ENCODE peak calls at places on chromosomes 13 and 19, in ten cellular contexts. One of them, this sample, is unnamed.

GRCh38 chr13:33299626-33300025 is 14.1 kb upstream of the STARD13 start:
- DNase-seq in stimulated activated effector memory CD8-positive, alpha-beta T cell treated with anti-CD3 and anti-CD28 coated beads, Interleukin-12 subunit alpha, Interleukin-12 subunit beta, amount 100 ng/mL, for 72 hours: no peak
- DNase-seq in astrocyte of the spinal cord: no peak
- DNase-seq in HCT116: no peak
- DNase-seq in non-pigmented ciliary epithelial cell: no peak
- DNase-seq in transverse colon: no peak
- DNase-seq in lower lobe of right lung: no peak
- DNase-seq in glutamatergic neuron: no peak
- DNase-seq in RWPE1: no peak
- DNase-seq in activated T-cell treated with anti-CD3 and anti-CD28 coated beads for 48 hours: no peak
- DNase-seq in this sample: no peak

GRCh38 chr13:97875218-97875617 is 78.3 kb upstream of the IPO5 start:
- DNase-seq in stimulated activated effector memory CD8-positive, alpha-beta T cell treated with anti-CD3 and anti-CD28 coated beads, Interleukin-12 subunit alpha, Interleukin-12 subunit beta, amount 100 ng/mL, for 72 hours: no peak
- DNase-seq in astrocyte of the spinal cord: no peak
- DNase-seq in HCT116: no peak
- DNase-seq in non-pigmented ciliary epithelial cell: no peak
- DNase-seq in transverse colon: no peak
- DNase-seq in lower lobe of right lung: no peak
- DNase-seq in glutamatergic neuron: no peak
- DNase-seq in RWPE1: no peak
- DNase-seq in activated T-cell treated with anti-CD3 and anti-CD28 coated beads for 48 hours: no peak
- DNase-seq in this sample: no peak

GRCh38 chr13:75666646-75667351 is 30.7 kb downstream of the LMO7 start:
- DNase-seq in stimulated activated effector memory CD8-positive, alpha-beta T cell treated with anti-CD3 and anti-CD28 coated beads, Interleukin-12 subunit alpha, Interleukin-12 subunit beta, amount 100 ng/mL, for 72 hours: no peak
- DNase-seq in astrocyte of the spinal cord: peak
- DNase-seq in HCT116: no peak
- DNase-seq in non-pigmented ciliary epithelial cell: no peak
- DNase-seq in transverse colon: no peak
- DNase-seq in lower lobe of right lung: no peak
- DNase-seq in glutamatergic neuron: no peak
- DNase-seq in RWPE1: peak
- DNase-seq in activated T-cell treated with anti-CD3 and anti-CD28 coated beads for 48 hours: no peak
- DNase-seq in this sample: peak

GRCh38 chr13:66518068-66518467 is 712.1 kb downstream of the PCDH9 start:
- DNase-seq in stimulated activated effector memory CD8-positive, alpha-beta T cell treated with anti-CD3 and anti-CD28 coated beads, Interleukin-12 subunit alpha, Interleukin-12 subunit beta, amount 100 ng/mL, for 72 hours: no peak
- DNase-seq in astrocyte of the spinal cord: no peak
- DNase-seq in HCT116: no peak
- DNase-seq in non-pigmented ciliary epithelial cell: no peak
- DNase-seq in transverse colon: no peak
- DNase-seq in lower lobe of right lung: no peak
- DNase-seq in glutamatergic neuron: no peak
- DNase-seq in RWPE1: no peak
- DNase-seq in activated T-cell treated with anti-CD3 and anti-CD28 coated beads for 48 hours: no peak
- DNase-seq in this sample: no peak

GRCh38 chr19:991174-991931 is 7.2 kb downstream of the WDR18 start:
- DNase-seq in stimulated activated effector memory CD8-positive, alpha-beta T cell treated with anti-CD3 and anti-CD28 coated beads, Interleukin-12 subunit alpha, Interleukin-12 subunit beta, amount 100 ng/mL, for 72 hours: peak
- DNase-seq in astrocyte of the spinal cord: peak
- DNase-seq in HCT116: peak
- DNase-seq in non-pigmented ciliary epithelial cell: no peak
- DNase-seq in transverse colon: peak
- DNase-seq in lower lobe of right lung: no peak
- DNase-seq in glutamatergic neuron: peak
- DNase-seq in RWPE1: peak
- DNase-seq in activated T-cell treated with anti-CD3 and anti-CD28 coated beads for 48 hours: peak
- DNase-seq in this sample: peak

GRCh38 chr19:52991484-52991883 is 22.2 kb upstream of the ERVV-1 start:
- DNase-seq in stimulated activated effector memory CD8-positive, alpha-beta T cell treated with anti-CD3 and anti-CD28 coated beads, Interleukin-12 subunit alpha, Interleukin-12 subunit beta, amount 100 ng/mL, for 72 hours: no peak
- DNase-seq in astrocyte of the spinal cord: peak
- DNase-seq in HCT116: no peak
- DNase-seq in non-pigmented ciliary epithelial cell: no peak
- DNase-seq in transverse colon: no peak
- DNase-seq in lower lobe of right lung: no peak
- DNase-seq in glutamatergic neuron: no peak
- DNase-seq in RWPE1: peak
- DNase-seq in activated T-cell treated with anti-CD3 and anti-CD28 coated beads for 48 hours: no peak
- DNase-seq in this sample: peak

GRCh38 chr19:43430142-43430710 is 15.5 kb downstream of the TEX101 start:
- DNase-seq in stimulated activated effector memory CD8-positive, alpha-beta T cell treated with anti-CD3 and anti-CD28 coated beads, Interleukin-12 subunit alpha, Interleukin-12 subunit beta, amount 100 ng/mL, for 72 hours: no peak
- DNase-seq in astrocyte of the spinal cord: no peak
- DNase-seq in HCT116: no peak
- DNase-seq in non-pigmented ciliary epithelial cell: no peak
- DNase-seq in transverse colon: peak
- DNase-seq in lower lobe of right lung: no peak
- DNase-seq in glutamatergic neuron: no peak
- DNase-seq in RWPE1: no peak
- DNase-seq in activated T-cell treated with anti-CD3 and anti-CD28 coated beads for 48 hours: no peak
- DNase-seq in this sample: peak

GRCh38 chr19:38561658-38562057 is 56.1 kb downstream of the MAP4K1 start:
- DNase-seq in stimulated activated effector memory CD8-positive, alpha-beta T cell treated with anti-CD3 and anti-CD28 coated beads, Interleukin-12 subunit alpha, Interleukin-12 subunit beta, amount 100 ng/mL, for 72 hours: no peak
- DNase-seq in astrocyte of the spinal cord: no peak
- DNase-seq in HCT116: no peak
- DNase-seq in non-pigmented ciliary epithelial cell: no peak
- DNase-seq in transverse colon: no peak
- DNase-seq in lower lobe of right lung: peak
- DNase-seq in glutamatergic neuron: no peak
- DNase-seq in RWPE1: no peak
- DNase-seq in activated T-cell treated with anti-CD3 and anti-CD28 coated beads for 48 hours: no peak
- DNase-seq in this sample: no peak

GRCh38 chr13:113148407-113148806 is 10.0 kb upstream of the PROZ start:
- DNase-seq in stimulated activated effector memory CD8-positive, alpha-beta T cell treated with anti-CD3 and anti-CD28 coated beads, Interleukin-12 subunit alpha, Interleukin-12 subunit beta, amount 100 ng/mL, for 72 hours: no peak
- DNase-seq in astrocyte of the spinal cord: no peak
- DNase-seq in HCT116: no peak
- DNase-seq in non-pigmented ciliary epithelial cell: no peak
- DNase-seq in transverse colon: no peak
- DNase-seq in lower lobe of right lung: no peak
- DNase-seq in glutamatergic neuron: no peak
- DNase-seq in RWPE1: no peak
- DNase-seq in activated T-cell treated with anti-CD3 and anti-CD28 coated beads for 48 hours: no peak
- DNase-seq in this sample: no peak

GRCh38 chr13:109151255-109151654 is 521.8 kb downstream of the MYO16 start:
- DNase-seq in stimulated activated effector memory CD8-positive, alpha-beta T cell treated with anti-CD3 and anti-CD28 coated beads, Interleukin-12 subunit alpha, Interleukin-12 subunit beta, amount 100 ng/mL, for 72 hours: no peak
- DNase-seq in astrocyte of the spinal cord: no peak
- DNase-seq in HCT116: no peak
- DNase-seq in non-pigmented ciliary epithelial cell: no peak
- DNase-seq in transverse colon: no peak
- DNase-seq in lower lobe of right lung: no peak
- DNase-seq in glutamatergic neuron: no peak
- DNase-seq in RWPE1: peak
- DNase-seq in activated T-cell treated with anti-CD3 and anti-CD28 coated beads for 48 hours: no peak
- DNase-seq in this sample: peak

GRCh38 chr13:114025432-114026127 is 51.7 kb upstream of the C13orf46 start:
- DNase-seq in stimulated activated effector memory CD8-positive, alpha-beta T cell treated with anti-CD3 and anti-CD28 coated beads, Interleukin-12 subunit alpha, Interleukin-12 subunit beta, amount 100 ng/mL, for 72 hours: no peak
- DNase-seq in astrocyte of the spinal cord: peak
- DNase-seq in HCT116: no peak
- DNase-seq in non-pigmented ciliary epithelial cell: no peak
- DNase-seq in transverse colon: peak
- DNase-seq in lower lobe of right lung: no peak
- DNase-seq in glutamatergic neuron: peak
- DNase-seq in RWPE1: no peak
- DNase-seq in activated T-cell treated with anti-CD3 and anti-CD28 coated beads for 48 hours: no peak
- DNase-seq in this sample: peak

GRCh38 chr13:93023929-93024328 is 202.7 kb upstream of the GPC6 start:
- DNase-seq in stimulated activated effector memory CD8-positive, alpha-beta T cell treated with anti-CD3 and anti-CD28 coated beads, Interleukin-12 subunit alpha, Interleukin-12 subunit beta, amount 100 ng/mL, for 72 hours: no peak
- DNase-seq in astrocyte of the spinal cord: no peak
- DNase-seq in HCT116: no peak
- DNase-seq in non-pigmented ciliary epithelial cell: no peak
- DNase-seq in transverse colon: no peak
- DNase-seq in lower lobe of right lung: no peak
- DNase-seq in glutamatergic neuron: no peak
- DNase-seq in RWPE1: no peak
- DNase-seq in activated T-cell treated with anti-CD3 and anti-CD28 coated beads for 48 hours: no peak
- DNase-seq in this sample: no peak

GRCh38 chr19:7191946-7192691 is 102.1 kb downstream of the INSR start:
- DNase-seq in stimulated activated effector memory CD8-positive, alpha-beta T cell treated with anti-CD3 and anti-CD28 coated beads, Interleukin-12 subunit alpha, Interleukin-12 subunit beta, amount 100 ng/mL, for 72 hours: peak
- DNase-seq in astrocyte of the spinal cord: no peak
- DNase-seq in HCT116: no peak
- DNase-seq in non-pigmented ciliary epithelial cell: no peak
- DNase-seq in transverse colon: peak
- DNase-seq in lower lobe of right lung: no peak
- DNase-seq in glutamatergic neuron: no peak
- DNase-seq in RWPE1: no peak
- DNase-seq in activated T-cell treated with anti-CD3 and anti-CD28 coated beads for 48 hours: peak
- DNase-seq in this sample: no peak

GRCh38 chr19:5068251-5069090 is 99.6 kb downstream of the KDM4B start:
- DNase-seq in stimulated activated effector memory CD8-positive, alpha-beta T cell treated with anti-CD3 and anti-CD28 coated beads, Interleukin-12 subunit alpha, Interleukin-12 subunit beta, amount 100 ng/mL, for 72 hours: no peak
- DNase-seq in astrocyte of the spinal cord: no peak
- DNase-seq in HCT116: no peak
- DNase-seq in non-pigmented ciliary epithelial cell: no peak
- DNase-seq in transverse colon: no peak
- DNase-seq in lower lobe of right lung: no peak
- DNase-seq in glutamatergic neuron: no peak
- DNase-seq in RWPE1: no peak
- DNase-seq in activated T-cell treated with anti-CD3 and anti-CD28 coated beads for 48 hours: no peak
- DNase-seq in this sample: no peak

GRCh38 chr19:19866599-19867248 is 1.0 kb downstream of the ZNF253 start:
- DNase-seq in stimulated activated effector memory CD8-positive, alpha-beta T cell treated with anti-CD3 and anti-CD28 coated beads, Interleukin-12 subunit alpha, Interleukin-12 subunit beta, amount 100 ng/mL, for 72 hours: peak
- DNase-seq in astrocyte of the spinal cord: no peak
- DNase-seq in HCT116: no peak
- DNase-seq in non-pigmented ciliary epithelial cell: no peak
- DNase-seq in transverse colon: peak
- DNase-seq in lower lobe of right lung: no peak
- DNase-seq in glutamatergic neuron: peak
- DNase-seq in RWPE1: peak
- DNase-seq in activated T-cell treated with anti-CD3 and anti-CD28 coated beads for 48 hours: peak
- DNase-seq in this sample: peak

GRCh38 chr13:27170521-27171243 is 929 bp downstream of the USP12 start:
- DNase-seq in stimulated activated effector memory CD8-positive, alpha-beta T cell treated with anti-CD3 and anti-CD28 coated beads, Interleukin-12 subunit alpha, Interleukin-12 subunit beta, amount 100 ng/mL, for 72 hours: peak
- DNase-seq in astrocyte of the spinal cord: peak
- DNase-seq in HCT116: peak
- DNase-seq in non-pigmented ciliary epithelial cell: no peak
- DNase-seq in transverse colon: peak
- DNase-seq in lower lobe of right lung: peak
- DNase-seq in glutamatergic neuron: peak
- DNase-seq in RWPE1: peak
- DNase-seq in activated T-cell treated with anti-CD3 and anti-CD28 coated beads for 48 hours: peak
- DNase-seq in this sample: peak

GRCh38 chr13:48625396-48626076 is 28.2 kb upstream of the CYSLTR2 start:
- DNase-seq in stimulated activated effector memory CD8-positive, alpha-beta T cell treated with anti-CD3 and anti-CD28 coated beads, Interleukin-12 subunit alpha, Interleukin-12 subunit beta, amount 100 ng/mL, for 72 hours: no peak
- DNase-seq in astrocyte of the spinal cord: no peak
- DNase-seq in HCT116: no peak
- DNase-seq in non-pigmented ciliary epithelial cell: no peak
- DNase-seq in transverse colon: no peak
- DNase-seq in lower lobe of right lung: no peak
- DNase-seq in glutamatergic neuron: no peak
- DNase-seq in RWPE1: no peak
- DNase-seq in activated T-cell treated with anti-CD3 and anti-CD28 coated beads for 48 hours: no peak
- DNase-seq in this sample: no peak

GRCh38 chr19:38057954-38058690 is 151.1 kb downstream of the SIPA1L3 start:
- DNase-seq in stimulated activated effector memory CD8-positive, alpha-beta T cell treated with anti-CD3 and anti-CD28 coated beads, Interleukin-12 subunit alpha, Interleukin-12 subunit beta, amount 100 ng/mL, for 72 hours: no peak
- DNase-seq in astrocyte of the spinal cord: no peak
- DNase-seq in HCT116: no peak
- DNase-seq in non-pigmented ciliary epithelial cell: no peak
- DNase-seq in transverse colon: peak
- DNase-seq in lower lobe of right lung: peak
- DNase-seq in glutamatergic neuron: peak
- DNase-seq in RWPE1: no peak
- DNase-seq in activated T-cell treated with anti-CD3 and anti-CD28 coated beads for 48 hours: no peak
- DNase-seq in this sample: no peak